ENCODE peak calls at places on chromosomes 6 and 20, in five cellular contexts. O is AG09309; Z is naive thymus-derived CD4-positive, alpha-beta T cell; C is transverse colon; G is aorta. F is an unnamed sample.

GRCh38 chr6:10692965-10693538 is 1.4 kb downstream of the C6orf52 start:
- DNase-seq in O (no peak), C (no peak), Z (no peak), G (no peak), F (no peak)

GRCh38 chr6:76451926-76452709 is 379.7 kb upstream of the IMPG1 start:
- DNase-seq in C (no peak), O (no peak), G (no peak), Z (no peak), F (no peak)

GRCh38 chr6:56400273-56400672 is 152.9 kb upstream of the COL21A1 start:
- DNase-seq in O (no peak), Z (no peak), G (no peak), C (no peak), F (no peak)

GRCh38 chr20:24718696-24719095 is 230.4 kb upstream of the CST7 start:
- DNase-seq in G (no peak), C (no peak), O (no peak), Z (no peak), F (no peak)

GRCh38 chr20:6626805-6627204 is 140.7 kb upstream of the BMP2 start:
- DNase-seq in G (no peak), O (no peak), C (no peak), Z (no peak), F (no peak)

GRCh38 chr20:38825901-38826625 is 20.6 kb downstream of the PPP1R16B start:
- DNase-seq in G (no peak), O (peak; percentile 20), C (no peak), Z (no peak), F (no peak)

GRCh38 chr20:2742934-2743559 is 50.5 kb downstream of the EBF4 start:
- DNase-seq in Z (peak; percentile 63), O (no peak), C (peak; percentile 50), G (peak; percentile 65), F (peak; percentile 71)

GRCh38 chr6:151807513-151808330 is at the start of gene ESR1:
- DNase-seq in G (peak; percentile 48), C (peak; percentile 13), Z (no peak), O (no peak), F (no peak)

GRCh38 chr6:138522611-138523010 is 23.3 kb upstream of the NHSL1 start:
- DNase-seq in Z (no peak), C (no peak), O (no peak), G (no peak), F (no peak)

GRCh38 chr6:165662671-165663282 is at the start of gene PDE10A:
- DNase-seq in O (no peak), Z (no peak), C (no peak), G (peak; percentile 55), F (no peak)

GRCh38 chr20:3710703-3711417 is 1.5 kb downstream of the SIGLEC1 start:
- DNase-seq in G (peak; percentile 78), C (peak; percentile 72), Z (peak; percentile 43), O (no peak), F (peak; percentile 60)

GRCh38 chr20:9342651-9343050 is 171.7 kb upstream of the LAMP5 start:
- DNase-seq in C (no peak), G (no peak), O (no peak), Z (no peak), F (no peak)

GRCh38 chr6:168304752-168305015 is 14.9 kb downstream of the DACT2 start:
- DNase-seq in Z (no peak), C (no peak), O (no peak), G (no peak), F (no peak)

GRCh38 chr6:15299430-15300131 is 53.7 kb downstream of the JARID2 start:
- DNase-seq in O (no peak), C (peak; percentile 63), Z (no peak), G (peak; percentile 64), F (no peak)

GRCh38 chr6:43699564-43700186 is 12.1 kb upstream of the MRPS18A start:
- DNase-seq in O (no peak), Z (no peak), G (no peak), C (peak; percentile 69), F (no peak)

GRCh38 chr6:121826156-121826810 is 390.8 kb downstream of the GJA1 start:
- DNase-seq in O (peak; percentile 67), Z (no peak), G (no peak), C (no peak), F (no peak)

GRCh38 chr20:33602826-33603590 is 59.1 kb upstream of the C20orf144 start:
- DNase-seq in C (no peak), G (no peak), O (no peak), Z (no peak), F (no peak)

GRCh38 chr6:80767808-80768207 is 661.3 kb downstream of the BCKDHB start:
- DNase-seq in C (no peak), G (peak; percentile 80), O (peak; percentile 29), Z (no peak), F (no peak)

GRCh38 chr6:117555882-117556498 is 46.3 kb downstream of the GOPC start:
- DNase-seq in Z (peak; percentile 28), C (peak; percentile 49), G (no peak), O (no peak), F (peak; percentile 56)

GRCh38 chr20:36313476-36313875 is 7.3 kb downstream of the DLGAP4 start:
- DNase-seq in G (peak; percentile 12), C (no peak), Z (no peak), O (no peak), F (no peak)

GRCh38 chr6:161067749-161068148 is 76.2 kb downstream of the MAP3K4 start:
- DNase-seq in G (no peak), O (no peak), Z (no peak), C (no peak), F (no peak)

GRCh38 chr6:24933868-24934401 is 1.8 kb downstream of the RIPOR2 start:
- DNase-seq in O (no peak), Z (peak; percentile 64), G (no peak), C (peak; percentile 33), F (peak; percentile 66)

GRCh38 chr6:29295181-29295585 is 6.3 kb upstream of the OR14J1 start:
- DNase-seq in C (no peak), O (no peak), G (no peak), Z (no peak), F (no peak)

GRCh38 chr6:118469468-118469867 is 78.6 kb upstream of the PLN start:
- DNase-seq in O (no peak), C (no peak), G (no peak), Z (no peak), F (no peak)

GRCh38 chr20:31845300-31845863 is at the start of gene FOXS1:
- DNase-seq in O (no peak), G (peak; percentile 88), C (no peak), Z (no peak), F (no peak)

GRCh38 chr20:37935435-37935834 is 32.5 kb downstream of the VSTM2L start:
- DNase-seq in G (no peak), Z (no peak), C (no peak), O (no peak), F (no peak)

GRCh38 chr20:58688838-58689237 is 3.8 kb upstream of the NPEPL1 start:
- DNase-seq in G (no peak), O (no peak), C (no peak), Z (no peak), F (no peak)

DNA sequence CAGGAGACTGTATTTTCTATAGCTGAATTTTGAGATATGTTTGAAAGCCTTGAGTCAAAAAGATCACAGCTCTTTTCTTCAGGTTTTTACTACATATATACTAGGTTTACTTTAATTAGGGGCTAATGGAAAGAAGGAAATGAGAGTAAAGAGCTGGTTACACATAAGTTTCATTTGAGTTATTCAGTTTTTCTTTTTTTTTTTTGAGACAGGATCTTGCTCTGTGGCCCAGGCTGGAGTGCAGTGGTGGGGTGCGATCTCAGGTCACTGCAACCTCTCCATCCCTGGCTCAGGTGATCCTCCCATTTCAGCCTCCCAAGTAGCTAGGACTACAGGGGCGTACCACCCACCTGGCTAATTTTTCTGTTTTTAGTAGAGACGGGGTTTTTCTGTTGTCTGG is 4.8 kb downstream of the ARFGEF2 start:
- DNase-seq in O (no peak), G (no peak), C (no peak), Z (no peak), F (no peak)
- H3K4me3 ChIP-seq in O (no peak overlapping the region), G (no peak overlapping the region), C (no peak overlapping the region), Z (no peak overlapping the region), F (no peak overlapping the region)

DNA sequence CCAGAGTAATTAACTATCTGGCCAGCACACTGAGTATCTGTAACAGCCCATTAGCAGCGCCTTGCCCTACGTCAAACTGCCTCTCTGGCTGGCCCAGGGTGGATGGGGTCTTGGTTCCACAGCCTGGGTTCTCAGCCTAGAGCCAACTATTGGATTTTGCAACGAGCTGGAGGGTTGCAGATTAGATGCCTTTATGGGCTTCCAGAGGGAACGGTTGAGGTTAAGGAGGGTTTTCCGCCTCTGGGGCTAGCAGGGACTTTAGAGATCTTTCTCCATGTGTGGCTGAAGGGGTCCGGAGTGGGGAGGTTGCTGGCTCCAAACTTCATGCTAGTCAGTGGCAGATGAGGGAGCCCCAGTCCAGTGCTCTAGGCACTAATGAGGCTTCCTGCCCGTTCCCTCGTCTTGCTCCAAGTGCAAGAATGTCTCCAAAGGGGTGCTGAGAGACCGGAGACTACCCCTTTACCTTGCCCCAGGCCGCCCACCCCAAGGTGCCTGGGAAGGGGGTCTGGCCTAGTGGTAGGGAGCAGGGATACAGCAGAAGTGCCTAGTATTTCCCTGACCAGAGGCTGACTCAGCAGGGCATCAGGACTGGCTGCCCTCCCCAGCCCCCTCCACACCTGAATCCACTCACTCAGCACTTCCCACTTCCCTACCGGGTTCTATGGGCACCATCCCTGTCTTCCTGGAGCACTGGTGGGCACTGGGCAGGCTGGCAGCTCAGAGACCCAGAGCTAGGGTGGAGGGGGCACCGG is 53.7 kb upstream of the MLN start:
- DNase-seq in C (no peak), Z (no peak), O (no peak), G (no peak), F (no peak)
- H3K4me3 ChIP-seq in C (no peak overlapping the region), Z (peak overlapping the region; percentile 17), O (no peak overlapping the region), G (no peak overlapping the region), F (no peak overlapping the region)

GRCh38 chr20:4951299-4951698 is 50.0 kb downstream of the SLC23A2 start:
- DNase-seq in O (no peak), Z (no peak), C (no peak), G (peak; percentile 57), F (no peak)
- H3K4me3 ChIP-seq in O (no peak overlapping the region), Z (no peak overlapping the region), C (no peak overlapping the region), G (no peak overlapping the region), F (no peak overlapping the region)

GRCh38 chr20:52411611-52412010 is 220.0 kb upstream of the ZFP64 start:
- DNase-seq in G (no peak), O (no peak), C (no peak), Z (no peak), F (no peak)

GRCh38 chr20:52405417-52405816 is 213.8 kb upstream of the ZFP64 start:
- DNase-seq in O (no peak), G (no peak), C (no peak), Z (peak; percentile 66), F (no peak)

GRCh38 chr20:52410182-52410647 is 218.6 kb upstream of the ZFP64 start:
- DNase-seq in Z (peak; percentile 90), C (no peak), G (no peak), O (peak; percentile 32), F (peak; percentile 84)

GRCh38 chr20:52410746-52411317 is 219.3 kb upstream of the ZFP64 start:
- DNase-seq in O (no peak), G (no peak), Z (no peak), C (no peak), F (no peak)
- H3K4me3 ChIP-seq in O (no peak overlapping the region), G (no peak overlapping the region), Z (peak overlapping the region; percentile 30), C (no peak overlapping the region), F (peak overlapping the region; percentile 1)